ENCODE peak calls at places on chromosomes 6 and 20, in nine cellular contexts. J is NB4, B is cardiac muscle cell, F is gastrocnemius medialis, L is neural progenitor cell, D is GM12865, V is left ventricle myocardium inferior, K is testis, S is BJ. G is an unnamed sample.

GRCh38 chr6:4936681-4937041 is 67.2 kb downstream of the RPP40 start:
- DNase-seq in F (no peak), K (no peak), D (peak; percentile 61), V (no peak), S (no peak), J (peak; percentile 65), L (peak; percentile 49), B (peak; percentile 47), G (peak; percentile 24)

GRCh38 chr6:11241793-11242201 is 9.3 kb upstream of the NEDD9 start:
- DNase-seq in S (no peak), B (peak; percentile 78), F (no peak), J (no peak), D (no peak), V (peak; percentile 36), L (peak; percentile 90), K (peak; percentile 90), G (no peak)

GRCh38 chr20:46945465-46945864 is 50.8 kb downstream of the EYA2 start:
- DNase-seq in J (no peak), L (peak; percentile 34), K (no peak), F (no peak), B (peak; percentile 1), V (no peak), S (no peak), D (no peak), G (no peak)

GRCh38 chr20:34927736-34928135 is 27.9 kb downstream of the GSS start:
- DNase-seq in K (no peak), J (no peak), F (no peak), V (no peak), B (no peak), S (peak; percentile 61), L (no peak), D (no peak), G (no peak)

GRCh38 chr6:45637611-45638257 is 260.0 kb upstream of the SUPT3H start:
- DNase-seq in L (no peak), V (no peak), F (no peak), J (no peak), S (no peak), D (no peak), K (no peak), B (no peak), G (no peak)

GRCh38 chr20:47318596-47319516 is 37.6 kb downstream of the ZMYND8 start:
- DNase-seq in F (peak; percentile 87), K (peak; percentile 85), B (peak; percentile 84), L (peak; percentile 80), V (peak; percentile 78), J (peak; percentile 78), D (no peak), S (no peak), G (no peak)

GRCh38 chr6:47180633-47181032 is 129.1 kb downstream of the TNFRSF21 start:
- DNase-seq in K (no peak), V (no peak), J (peak; percentile 82), S (no peak), F (no peak), L (no peak), D (no peak), B (no peak), G (no peak)

GRCh38 chr6:40579101-40579500 is 8.1 kb downstream of the LRFN2 start:
- DNase-seq in F (no peak), S (no peak), J (no peak), K (no peak), L (no peak), D (no peak), B (no peak), V (no peak), G (no peak)

GRCh38 chr6:161444464-161444863 is 170.6 kb upstream of the AGPAT4 start:
- DNase-seq in V (no peak), B (no peak), D (no peak), F (peak; percentile 28), J (peak; percentile 39), S (no peak), K (peak; percentile 77), L (peak; percentile 55), G (peak; percentile 73)

GRCh38 chr6:62102387-62102786 is 183.6 kb downstream of the KHDRBS2 start:
- DNase-seq in V (no peak), J (no peak), L (no peak), S (no peak), D (no peak), F (no peak), B (no peak), K (no peak), G (no peak)

GRCh38 chr6:15798856-15799255 is 136.0 kb upstream of the DTNBP1 start:
- DNase-seq in V (no peak), F (no peak), D (no peak), L (no peak), K (no peak), S (no peak), J (no peak), B (no peak), G (no peak)

GRCh38 chr20:32036716-32037355 is 15.2 kb upstream of the HCK start:
- DNase-seq in L (no peak), S (no peak), K (no peak), J (peak; percentile 57), D (no peak), F (no peak), B (no peak), V (no peak), G (no peak)

GRCh38 chr20:32036252-32036651 is 15.8 kb upstream of the HCK start:
- DNase-seq in L (no peak), B (no peak), K (no peak), D (no peak), S (no peak), F (no peak), V (no peak), J (no peak), G (no peak)

GRCh38 chr20:32035398-32035852 is 16.6 kb upstream of the HCK start:
- DNase-seq in D (peak; percentile 57), J (no peak), K (no peak), S (no peak), F (no peak), V (no peak), B (no peak), L (no peak), G (no peak)

GRCh38 chr20:32037929-32038328 is 14.1 kb upstream of the HCK start:
- DNase-seq in S (no peak), D (no peak), K (no peak), B (no peak), L (no peak), J (peak; percentile 59), F (no peak), V (no peak), G (no peak)

DNA sequence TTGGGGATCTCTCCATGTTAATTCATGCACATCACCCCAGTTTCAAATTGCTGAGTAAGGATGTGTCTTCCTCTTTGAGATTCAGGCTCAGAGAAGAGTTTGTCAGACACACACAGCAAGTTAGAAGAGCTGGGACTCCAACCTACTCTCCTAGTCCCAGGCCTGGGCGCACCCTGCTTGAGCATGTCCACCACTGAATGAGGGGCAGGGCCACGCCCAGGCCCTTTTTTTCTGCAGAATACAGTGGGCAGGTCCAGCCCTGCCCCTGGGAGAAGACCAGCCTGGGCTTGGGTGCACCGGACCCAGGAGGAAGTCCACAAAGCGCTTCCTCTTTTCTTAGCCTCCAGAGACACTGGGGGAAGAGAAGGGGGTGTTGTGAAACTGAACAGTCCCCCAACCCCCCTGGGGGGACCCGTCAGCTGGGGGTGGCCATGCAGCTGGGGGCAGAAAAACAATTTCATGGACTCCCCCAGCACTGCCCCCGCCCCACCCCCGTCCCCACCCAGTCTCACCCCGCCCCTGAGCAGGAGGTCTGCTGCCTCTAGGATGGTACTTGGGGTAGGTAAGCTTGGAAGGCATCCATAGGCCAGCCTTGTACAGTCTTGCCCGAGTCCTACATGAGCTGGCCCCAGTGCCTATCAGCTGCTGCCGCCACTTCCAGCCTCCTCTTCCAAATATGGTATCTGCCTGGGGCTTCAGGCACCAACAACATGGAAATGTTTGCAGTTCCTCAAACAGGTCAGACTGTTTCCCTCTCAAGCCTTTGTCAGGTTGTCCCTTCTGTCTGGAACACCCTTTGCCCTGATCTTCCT is 11.7 kb upstream of the HCK start:
- DNase-seq in L (no peak), V (peak; percentile 48), K (no peak), F (no peak), J (peak; percentile 95), B (peak; percentile 60), D (peak; percentile 55), S (no peak), G (no peak)
- H3K4me3 ChIP-seq in L (no peak overlapping the region), V (no peak overlapping the region), K (no peak overlapping the region), F (no peak overlapping the region), J (peak overlapping the region; percentile 13), B (no peak overlapping the region), D (no peak overlapping the region), S (no peak overlapping the region), G (no peak overlapping the region)

DNA sequence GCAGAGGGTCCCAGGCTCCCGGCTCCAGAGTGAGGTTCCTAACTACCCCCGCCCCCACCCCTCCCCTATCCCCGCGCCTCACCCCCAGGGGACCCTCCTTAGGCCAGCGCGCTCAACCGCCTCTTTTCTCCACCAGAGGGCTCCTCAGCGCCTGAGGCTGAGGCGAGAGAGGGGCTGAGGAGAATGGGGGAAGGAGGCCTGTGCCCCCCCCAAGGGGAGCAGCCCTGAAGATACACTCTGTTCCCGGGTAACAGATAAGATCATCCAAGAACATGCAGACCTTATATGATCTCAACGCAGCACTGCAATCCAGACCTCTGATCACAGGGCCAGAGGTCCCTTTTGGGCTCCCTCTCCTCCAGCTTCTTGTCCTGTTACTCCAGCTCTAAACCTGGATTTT is 43.3 kb upstream of the MRPS10 start:
- DNase-seq in V (no peak), S (no peak), K (peak; percentile 70), L (peak; percentile 69), J (peak; percentile 65), B (peak; percentile 34), D (peak; percentile 33), F (peak; percentile 47), G (no peak)
- TF ChIP-seq CTCF in V (peak; percentile 68), S (peak; percentile 61), K (peak; percentile 62), L (peak; percentile 68), J (peak; percentile 42), B (peak; percentile 59), D (peak; percentile 47), F (peak; percentile 49), G (peak; percentile 55)

GRCh38 chr6:112251170-112251945 is 3.0 kb downstream of the LAMA4 start:
- DNase-seq in K (peak; percentile 75), L (no peak), S (no peak), D (no peak), V (peak; percentile 58), B (no peak), J (no peak), F (peak; percentile 42), G (peak; percentile 56)
- H3K4me3 ChIP-seq in K (no peak overlapping the region), L (no peak overlapping the region), S (peak overlapping the region; percentile 52), D (no peak overlapping the region), V (peak overlapping the region; percentile 88), B (peak overlapping the region; percentile 94), J (no peak overlapping the region), F (peak overlapping the region; percentile 86), G (no peak overlapping the region)

GRCh38 chr6:158725704-158726103 is 75.8 kb downstream of the SYTL3 start:
- DNase-seq in F (no peak), S (no peak), L (no peak), J (no peak), K (no peak), V (no peak), B (no peak), D (no peak), G (no peak)

GRCh38 chr6:158730175-158730907 is 80.5 kb downstream of the SYTL3 start:
- DNase-seq in K (no peak), D (no peak), J (no peak), V (no peak), S (no peak), L (peak; percentile 77), F (no peak), B (no peak), G (no peak)
- TF ChIP-seq CTCF in K (no peak), D (no peak), J (no peak), V (no peak), S (no peak), L (peak; percentile 46), F (no peak), B (no peak), G (no peak)